ENCODE peak calls at places on chromosomes 13 and 19, in five cellular contexts. One of them, this sample, is unnamed.

GRCh38 chr13:51291341-51291740 is 48.1 kb upstream of the SERPINE3 start:
- DNase-seq in mesendoderm: no peak
- DNase-seq in AG04450: no peak
- DNase-seq in stimulated activated CD4-positive, alpha-beta T cell treated with anti-CD3 and anti-CD28 coated beads, Interleukin-12 subunit alpha, Interleukin-12 subunit beta, amount 100 ng/mL, for 24 hours: no peak
- DNase-seq in AML-193: no peak
- DNase-seq in this sample: no peak

GRCh38 chr13:91346848-91347211 is 657 bp upstream of the MIR17HG start:
- DNase-seq in mesendoderm: peak; percentile 64
- DNase-seq in AG04450: no peak
- DNase-seq in stimulated activated CD4-positive, alpha-beta T cell treated with anti-CD3 and anti-CD28 coated beads, Interleukin-12 subunit alpha, Interleukin-12 subunit beta, amount 100 ng/mL, for 24 hours: no peak
- DNase-seq in AML-193: no peak
- DNase-seq in this sample: no peak

GRCh38 chr13:83452292-83452950 is 429.9 kb downstream of the SLITRK1 start:
- DNase-seq in mesendoderm: no peak
- DNase-seq in AG04450: no peak
- DNase-seq in stimulated activated CD4-positive, alpha-beta T cell treated with anti-CD3 and anti-CD28 coated beads, Interleukin-12 subunit alpha, Interleukin-12 subunit beta, amount 100 ng/mL, for 24 hours: no peak
- DNase-seq in AML-193: no peak
- DNase-seq in this sample: no peak

GRCh38 chr13:29411493-29411892 is 184.0 kb downstream of the SLC7A1 start:
- DNase-seq in mesendoderm: no peak
- DNase-seq in AG04450: no peak
- DNase-seq in stimulated activated CD4-positive, alpha-beta T cell treated with anti-CD3 and anti-CD28 coated beads, Interleukin-12 subunit alpha, Interleukin-12 subunit beta, amount 100 ng/mL, for 24 hours: no peak
- DNase-seq in AML-193: no peak
- DNase-seq in this sample: no peak

GRCh38 chr13:114120486-114121430 is 11.7 kb downstream of the RASA3 start:
- DNase-seq in mesendoderm: no peak
- DNase-seq in AG04450: no peak
- DNase-seq in stimulated activated CD4-positive, alpha-beta T cell treated with anti-CD3 and anti-CD28 coated beads, Interleukin-12 subunit alpha, Interleukin-12 subunit beta, amount 100 ng/mL, for 24 hours: no peak
- DNase-seq in AML-193: no peak
- DNase-seq in this sample: no peak

GRCh38 chr13:89163081-89163480 is 1491.9 kb downstream of the SLITRK5 start:
- DNase-seq in mesendoderm: no peak
- DNase-seq in AG04450: no peak
- DNase-seq in stimulated activated CD4-positive, alpha-beta T cell treated with anti-CD3 and anti-CD28 coated beads, Interleukin-12 subunit alpha, Interleukin-12 subunit beta, amount 100 ng/mL, for 24 hours: no peak
- DNase-seq in AML-193: no peak
- DNase-seq in this sample: no peak

GRCh38 chr13:30892966-30893365 is 13.1 kb upstream of the MEDAG start:
- DNase-seq in mesendoderm: peak; percentile 84
- DNase-seq in AG04450: no peak
- DNase-seq in stimulated activated CD4-positive, alpha-beta T cell treated with anti-CD3 and anti-CD28 coated beads, Interleukin-12 subunit alpha, Interleukin-12 subunit beta, amount 100 ng/mL, for 24 hours: no peak
- DNase-seq in AML-193: no peak
- DNase-seq in this sample: no peak

GRCh38 chr19:12293771-12294307 is 844 bp downstream of the ZNF44 start:
- DNase-seq in mesendoderm: peak; percentile 94
- DNase-seq in AG04450: no peak
- DNase-seq in stimulated activated CD4-positive, alpha-beta T cell treated with anti-CD3 and anti-CD28 coated beads, Interleukin-12 subunit alpha, Interleukin-12 subunit beta, amount 100 ng/mL, for 24 hours: peak; percentile 47
- DNase-seq in AML-193: peak; percentile 63
- DNase-seq in this sample: peak; percentile 1

GRCh38 chr19:8355631-8356402 is 8.1 kb upstream of the ANGPTL4 start:
- DNase-seq in mesendoderm: no peak
- DNase-seq in AG04450: no peak
- DNase-seq in stimulated activated CD4-positive, alpha-beta T cell treated with anti-CD3 and anti-CD28 coated beads, Interleukin-12 subunit alpha, Interleukin-12 subunit beta, amount 100 ng/mL, for 24 hours: no peak
- DNase-seq in AML-193: peak; percentile 71
- DNase-seq in this sample: peak; percentile 91

GRCh38 chr13:100428966-100429365 is 159.6 kb downstream of the GGACT start:
- DNase-seq in mesendoderm: no peak
- DNase-seq in AG04450: no peak
- DNase-seq in stimulated activated CD4-positive, alpha-beta T cell treated with anti-CD3 and anti-CD28 coated beads, Interleukin-12 subunit alpha, Interleukin-12 subunit beta, amount 100 ng/mL, for 24 hours: no peak
- DNase-seq in AML-193: no peak
- DNase-seq in this sample: no peak

GRCh38 chr13:55214851-55215345 is 1925.8 kb upstream of the PRR20A start:
- DNase-seq in mesendoderm: no peak
- DNase-seq in AG04450: no peak
- DNase-seq in stimulated activated CD4-positive, alpha-beta T cell treated with anti-CD3 and anti-CD28 coated beads, Interleukin-12 subunit alpha, Interleukin-12 subunit beta, amount 100 ng/mL, for 24 hours: no peak
- DNase-seq in AML-193: no peak
- DNase-seq in this sample: no peak

GRCh38 chr19:13964776-13965175 is 12.5 kb downstream of the DCAF15 start:
- DNase-seq in mesendoderm: no peak
- DNase-seq in AG04450: no peak
- DNase-seq in stimulated activated CD4-positive, alpha-beta T cell treated with anti-CD3 and anti-CD28 coated beads, Interleukin-12 subunit alpha, Interleukin-12 subunit beta, amount 100 ng/mL, for 24 hours: no peak
- DNase-seq in AML-193: no peak
- DNase-seq in this sample: peak; percentile 3

GRCh38 chr19:48726573-48726972 is 7.0 kb upstream of the MAMSTR start:
- DNase-seq in mesendoderm: no peak
- DNase-seq in AG04450: no peak
- DNase-seq in stimulated activated CD4-positive, alpha-beta T cell treated with anti-CD3 and anti-CD28 coated beads, Interleukin-12 subunit alpha, Interleukin-12 subunit beta, amount 100 ng/mL, for 24 hours: no peak
- DNase-seq in AML-193: peak; percentile 14
- DNase-seq in this sample: no peak

GRCh38 chr19:30718728-30719127 is 346.5 kb downstream of the ZNF536 start:
- DNase-seq in mesendoderm: no peak
- DNase-seq in AG04450: no peak
- DNase-seq in stimulated activated CD4-positive, alpha-beta T cell treated with anti-CD3 and anti-CD28 coated beads, Interleukin-12 subunit alpha, Interleukin-12 subunit beta, amount 100 ng/mL, for 24 hours: no peak
- DNase-seq in AML-193: no peak
- DNase-seq in this sample: no peak

GRCh38 chr13:78609464-78610205 is 6.3 kb upstream of the POU4F1 start:
- DNase-seq in mesendoderm: peak; percentile 65
- DNase-seq in AG04450: no peak
- DNase-seq in stimulated activated CD4-positive, alpha-beta T cell treated with anti-CD3 and anti-CD28 coated beads, Interleukin-12 subunit alpha, Interleukin-12 subunit beta, amount 100 ng/mL, for 24 hours: no peak
- DNase-seq in AML-193: no peak
- DNase-seq in this sample: no peak

GRCh38 chr19:49746206-49746958 is 16.7 kb downstream of the TSKS start:
- DNase-seq in mesendoderm: peak; percentile 94
- DNase-seq in AG04450: no peak
- DNase-seq in stimulated activated CD4-positive, alpha-beta T cell treated with anti-CD3 and anti-CD28 coated beads, Interleukin-12 subunit alpha, Interleukin-12 subunit beta, amount 100 ng/mL, for 24 hours: peak; percentile 57
- DNase-seq in AML-193: no peak
- DNase-seq in this sample: no peak

GRCh38 chr13:39397866-39398265 is 205.1 kb downstream of the LHFPL6 start:
- DNase-seq in mesendoderm: no peak
- DNase-seq in AG04450: no peak
- DNase-seq in stimulated activated CD4-positive, alpha-beta T cell treated with anti-CD3 and anti-CD28 coated beads, Interleukin-12 subunit alpha, Interleukin-12 subunit beta, amount 100 ng/mL, for 24 hours: no peak
- DNase-seq in AML-193: no peak
- DNase-seq in this sample: no peak

GRCh38 chr13:75889427-75889826 is 253.3 kb downstream of the LMO7 start:
- DNase-seq in mesendoderm: peak; percentile 91
- DNase-seq in AG04450: no peak
- DNase-seq in stimulated activated CD4-positive, alpha-beta T cell treated with anti-CD3 and anti-CD28 coated beads, Interleukin-12 subunit alpha, Interleukin-12 subunit beta, amount 100 ng/mL, for 24 hours: no peak
- DNase-seq in AML-193: no peak
- DNase-seq in this sample: no peak

GRCh38 chr13:70747305-70747704 is 639.1 kb upstream of the KLHL1 start:
- DNase-seq in mesendoderm: no peak
- DNase-seq in AG04450: no peak
- DNase-seq in stimulated activated CD4-positive, alpha-beta T cell treated with anti-CD3 and anti-CD28 coated beads, Interleukin-12 subunit alpha, Interleukin-12 subunit beta, amount 100 ng/mL, for 24 hours: no peak
- DNase-seq in AML-193: no peak
- DNase-seq in this sample: no peak

GRCh38 chr19:17145546-17146497 is 69.3 kb upstream of the USE1 start:
- DNase-seq in mesendoderm: no peak
- DNase-seq in AG04450: no peak
- DNase-seq in stimulated activated CD4-positive, alpha-beta T cell treated with anti-CD3 and anti-CD28 coated beads, Interleukin-12 subunit alpha, Interleukin-12 subunit beta, amount 100 ng/mL, for 24 hours: no peak
- DNase-seq in AML-193: no peak
- DNase-seq in this sample: no peak

GRCh38 chr13:68851026-68851425 is 1256.6 kb upstream of the ATXN8OS start:
- DNase-seq in mesendoderm: no peak
- DNase-seq in AG04450: no peak
- DNase-seq in stimulated activated CD4-positive, alpha-beta T cell treated with anti-CD3 and anti-CD28 coated beads, Interleukin-12 subunit alpha, Interleukin-12 subunit beta, amount 100 ng/mL, for 24 hours: no peak
- DNase-seq in AML-193: no peak
- DNase-seq in this sample: no peak

GRCh38 chr19:48614436-48615144 is at the start of gene FAM83E:
- DNase-seq in mesendoderm: peak; percentile 78
- DNase-seq in AG04450: no peak
- DNase-seq in stimulated activated CD4-positive, alpha-beta T cell treated with anti-CD3 and anti-CD28 coated beads, Interleukin-12 subunit alpha, Interleukin-12 subunit beta, amount 100 ng/mL, for 24 hours: no peak
- DNase-seq in AML-193: no peak
- DNase-seq in this sample: no peak